ENCODE peak calls at places on chromosome 14, in eight cellular contexts. One of them, this sample, is unnamed.
A peak's percentile ranks its signal among the peaks of the same experiment; 100 is the strongest.

GRCh38 chr14:54147285-54147684 is 190.7 kb upstream of the BMP4 start:
- DNase-seq in Peyer's patch: no peak
- DNase-seq in neural progenitor cell: no peak
- DNase-seq in fibroblast of mammary gland: peak; percentile 4
- DNase-seq in fibroblast of lung: no peak
- DNase-seq in CD8-positive, alpha-beta T cell: no peak
- DNase-seq in AG10803: no peak
- DNase-seq in coronary artery: no peak
- DNase-seq in this sample: peak; percentile 48

GRCh38 chr14:62462996-62463395 is 582.3 kb downstream of the KCNH5 start:
- DNase-seq in Peyer's patch: no peak
- DNase-seq in neural progenitor cell: no peak
- DNase-seq in fibroblast of mammary gland: peak; percentile 7
- DNase-seq in fibroblast of lung: peak; percentile 71
- DNase-seq in CD8-positive, alpha-beta T cell: no peak
- DNase-seq in AG10803: no peak
- DNase-seq in coronary artery: no peak
- DNase-seq in this sample: no peak

GRCh38 chr14:33568935-33569579 is 381.8 kb downstream of the EGLN3 start:
- DNase-seq in Peyer's patch: no peak
- DNase-seq in neural progenitor cell: no peak
- DNase-seq in fibroblast of mammary gland: no peak
- DNase-seq in fibroblast of lung: peak; percentile 20
- DNase-seq in CD8-positive, alpha-beta T cell: no peak
- DNase-seq in AG10803: no peak
- DNase-seq in coronary artery: no peak
- DNase-seq in this sample: peak; percentile 21

GRCh38 chr14:76977793-76978730 is 50.4 kb downstream of the IRF2BPL start:
- DNase-seq in Peyer's patch: no peak
- DNase-seq in neural progenitor cell: no peak
- DNase-seq in fibroblast of mammary gland: peak; percentile 92
- DNase-seq in fibroblast of lung: peak; percentile 38
- DNase-seq in CD8-positive, alpha-beta T cell: peak; percentile 69
- DNase-seq in AG10803: peak; percentile 71
- DNase-seq in coronary artery: no peak
- DNase-seq in this sample: peak; percentile 94

GRCh38 chr14:79100578-79100977 is 930.4 kb downstream of the NRXN3 start:
- DNase-seq in Peyer's patch: no peak
- DNase-seq in neural progenitor cell: no peak
- DNase-seq in fibroblast of mammary gland: no peak
- DNase-seq in fibroblast of lung: no peak
- DNase-seq in CD8-positive, alpha-beta T cell: no peak
- DNase-seq in AG10803: no peak
- DNase-seq in coronary artery: no peak
- DNase-seq in this sample: no peak

GRCh38 chr14:104093366-104094055 is 8.0 kb downstream of the ASPG start:
- DNase-seq in Peyer's patch: peak; percentile 66
- DNase-seq in neural progenitor cell: no peak
- DNase-seq in fibroblast of mammary gland: no peak
- DNase-seq in fibroblast of lung: no peak
- DNase-seq in CD8-positive, alpha-beta T cell: no peak
- DNase-seq in AG10803: no peak
- DNase-seq in coronary artery: no peak
- DNase-seq in this sample: no peak

GRCh38 chr14:98244162-98244948 is 1027.6 kb downstream of the BCL11B start:
- DNase-seq in Peyer's patch: no peak
- DNase-seq in neural progenitor cell: no peak
- DNase-seq in fibroblast of mammary gland: no peak
- DNase-seq in fibroblast of lung: no peak
- DNase-seq in CD8-positive, alpha-beta T cell: no peak
- DNase-seq in AG10803: no peak
- DNase-seq in coronary artery: no peak
- DNase-seq in this sample: no peak

GRCh38 chr14:35855886-35856481 is 29.8 kb downstream of the BRMS1L start:
- DNase-seq in Peyer's patch: no peak
- DNase-seq in neural progenitor cell: no peak
- DNase-seq in fibroblast of mammary gland: no peak
- DNase-seq in fibroblast of lung: no peak
- DNase-seq in CD8-positive, alpha-beta T cell: no peak
- DNase-seq in AG10803: no peak
- DNase-seq in coronary artery: no peak
- DNase-seq in this sample: no peak

GRCh38 chr14:100534528-100535286 is 52.5 kb downstream of the BEGAIN start:
- DNase-seq in Peyer's patch: peak; percentile 34
- DNase-seq in neural progenitor cell: peak; percentile 48
- DNase-seq in fibroblast of mammary gland: no peak
- DNase-seq in fibroblast of lung: no peak
- DNase-seq in CD8-positive, alpha-beta T cell: no peak
- DNase-seq in AG10803: no peak
- DNase-seq in coronary artery: no peak
- DNase-seq in this sample: no peak

GRCh38 chr14:101707285-101707842 is 54.1 kb upstream of the PPP2R5C start:
- DNase-seq in Peyer's patch: no peak
- DNase-seq in neural progenitor cell: peak; percentile 86
- DNase-seq in fibroblast of mammary gland: peak; percentile 83
- DNase-seq in fibroblast of lung: peak; percentile 90
- DNase-seq in CD8-positive, alpha-beta T cell: no peak
- DNase-seq in AG10803: peak; percentile 87
- DNase-seq in coronary artery: no peak
- DNase-seq in this sample: peak; percentile 86

GRCh38 chr14:94548999-94549985 is 11.9 kb upstream of the SERPINA4 start:
- DNase-seq in Peyer's patch: peak; percentile 68
- DNase-seq in neural progenitor cell: peak; percentile 83
- DNase-seq in fibroblast of mammary gland: peak; percentile 49
- DNase-seq in fibroblast of lung: peak; percentile 49
- DNase-seq in CD8-positive, alpha-beta T cell: peak; percentile 7
- DNase-seq in AG10803: peak; percentile 35
- DNase-seq in coronary artery: no peak
- DNase-seq in this sample: peak; percentile 30

GRCh38 chr14:71521238-71521637 is 411.0 kb upstream of the RGS6 start:
- DNase-seq in Peyer's patch: no peak
- DNase-seq in neural progenitor cell: no peak
- DNase-seq in fibroblast of mammary gland: no peak
- DNase-seq in fibroblast of lung: no peak
- DNase-seq in CD8-positive, alpha-beta T cell: no peak
- DNase-seq in AG10803: no peak
- DNase-seq in coronary artery: no peak
- DNase-seq in this sample: no peak

GRCh38 chr14:98278805-98279204 is 993.2 kb downstream of the BCL11B start:
- DNase-seq in Peyer's patch: no peak
- DNase-seq in neural progenitor cell: no peak
- DNase-seq in fibroblast of mammary gland: no peak
- DNase-seq in fibroblast of lung: no peak
- DNase-seq in CD8-positive, alpha-beta T cell: no peak
- DNase-seq in AG10803: no peak
- DNase-seq in coronary artery: no peak
- DNase-seq in this sample: no peak

GRCh38 chr14:39395555-39396254 is 36.5 kb downstream of the FBXO33 start:
- DNase-seq in Peyer's patch: no peak
- DNase-seq in neural progenitor cell: no peak
- DNase-seq in fibroblast of mammary gland: peak; percentile 36
- DNase-seq in fibroblast of lung: no peak
- DNase-seq in CD8-positive, alpha-beta T cell: no peak
- DNase-seq in AG10803: no peak
- DNase-seq in coronary artery: no peak
- DNase-seq in this sample: no peak

GRCh38 chr14:68104518-68104917 is 284.9 kb downstream of the RAD51B start:
- DNase-seq in Peyer's patch: no peak
- DNase-seq in neural progenitor cell: no peak
- DNase-seq in fibroblast of mammary gland: peak; percentile 73
- DNase-seq in fibroblast of lung: peak; percentile 69
- DNase-seq in CD8-positive, alpha-beta T cell: no peak
- DNase-seq in AG10803: peak; percentile 75
- DNase-seq in coronary artery: no peak
- DNase-seq in this sample: peak; percentile 95

GRCh38 chr14:71730471-71730870 is 201.8 kb upstream of the RGS6 start:
- DNase-seq in Peyer's patch: no peak
- DNase-seq in neural progenitor cell: no peak
- DNase-seq in fibroblast of mammary gland: no peak
- DNase-seq in fibroblast of lung: no peak
- DNase-seq in CD8-positive, alpha-beta T cell: no peak
- DNase-seq in AG10803: peak; percentile 80
- DNase-seq in coronary artery: no peak
- DNase-seq in this sample: no peak

GRCh38 chr14:32010561-32011188 is 66.4 kb upstream of the ARHGAP5 start:
- DNase-seq in Peyer's patch: no peak
- DNase-seq in neural progenitor cell: no peak
- DNase-seq in fibroblast of mammary gland: peak; percentile 87
- DNase-seq in fibroblast of lung: peak; percentile 44
- DNase-seq in CD8-positive, alpha-beta T cell: no peak
- DNase-seq in AG10803: peak; percentile 38
- DNase-seq in coronary artery: no peak
- DNase-seq in this sample: peak; percentile 85

GRCh38 chr14:101669629-101670028 is 91.9 kb upstream of the PPP2R5C start:
- DNase-seq in Peyer's patch: no peak
- DNase-seq in neural progenitor cell: no peak
- DNase-seq in fibroblast of mammary gland: no peak
- DNase-seq in fibroblast of lung: no peak
- DNase-seq in CD8-positive, alpha-beta T cell: no peak
- DNase-seq in AG10803: no peak
- DNase-seq in coronary artery: no peak
- DNase-seq in this sample: no peak

GRCh38 chr14:55705651-55706340 is 125.8 kb downstream of the KTN1 start:
- DNase-seq in Peyer's patch: no peak
- DNase-seq in neural progenitor cell: no peak
- DNase-seq in fibroblast of mammary gland: no peak
- DNase-seq in fibroblast of lung: no peak
- DNase-seq in CD8-positive, alpha-beta T cell: no peak
- DNase-seq in AG10803: no peak
- DNase-seq in coronary artery: no peak
- DNase-seq in this sample: no peak

DNA sequence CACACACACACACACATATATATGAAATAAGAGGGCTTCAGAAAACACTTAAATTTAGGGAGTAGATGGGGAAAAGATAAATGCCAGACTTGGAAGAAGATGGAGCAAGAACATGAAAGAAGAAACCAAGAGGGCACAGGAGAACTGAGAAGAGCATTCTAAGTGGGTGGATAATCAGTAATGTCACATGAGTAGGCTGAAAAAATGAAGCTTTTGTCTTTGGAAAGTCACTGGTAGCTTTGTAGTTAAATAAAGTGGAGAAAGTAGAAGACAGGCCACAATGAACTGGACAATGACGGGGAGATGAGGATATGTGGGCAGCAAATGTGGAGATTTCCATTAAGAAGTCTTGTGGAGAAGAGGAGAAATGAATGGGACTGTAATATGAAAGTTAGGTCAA is 2.2 kb upstream of the ZC2HC1C start:
- DNase-seq in Peyer's patch: no peak
- DNase-seq in neural progenitor cell: no peak
- DNase-seq in fibroblast of mammary gland: no peak
- DNase-seq in fibroblast of lung: no peak
- DNase-seq in CD8-positive, alpha-beta T cell: no peak
- DNase-seq in AG10803: no peak
- DNase-seq in coronary artery: no peak
- DNase-seq in this sample: no peak
- H3K4me3 ChIP-seq in Peyer's patch: no peak overlapping the region
- H3K4me3 ChIP-seq in neural progenitor cell: no peak overlapping the region
- H3K4me3 ChIP-seq in fibroblast of mammary gland: no peak overlapping the region
- H3K4me3 ChIP-seq in fibroblast of lung: no peak overlapping the region
- H3K4me3 ChIP-seq in CD8-positive, alpha-beta T cell: no peak overlapping the region
- H3K4me3 ChIP-seq in AG10803: no peak overlapping the region
- H3K4me3 ChIP-seq in coronary artery: no peak overlapping the region
- H3K4me3 ChIP-seq in this sample: no peak overlapping the region

DNA sequence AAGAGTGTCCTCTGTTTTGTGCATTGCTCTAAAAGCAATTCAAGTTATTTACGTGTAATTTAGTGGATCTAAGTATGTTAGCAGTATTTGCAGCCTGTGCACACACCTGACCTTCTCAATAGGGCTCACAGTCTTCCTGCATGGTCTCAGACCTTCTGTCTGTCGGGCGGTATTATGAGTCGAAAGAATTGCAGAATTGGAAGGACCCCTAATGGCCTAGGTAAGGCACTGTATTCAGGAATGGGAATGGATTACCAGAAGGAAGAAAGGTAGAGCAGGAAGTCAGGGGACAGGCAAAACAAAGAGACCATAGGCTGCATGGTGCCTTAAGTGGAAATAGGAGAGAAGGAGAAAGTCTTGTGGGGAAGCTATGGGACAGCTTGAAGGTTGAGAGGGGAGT is 341.6 kb downstream of the VRK1 start:
- DNase-seq in Peyer's patch: no peak
- DNase-seq in neural progenitor cell: peak; percentile 47
- DNase-seq in fibroblast of mammary gland: no peak
- DNase-seq in fibroblast of lung: no peak
- DNase-seq in CD8-positive, alpha-beta T cell: no peak
- DNase-seq in AG10803: no peak
- DNase-seq in coronary artery: no peak
- DNase-seq in this sample: no peak
- TF ChIP-seq CTCF in Peyer's patch: no peak
- TF ChIP-seq CTCF in neural progenitor cell: peak; percentile 53
- TF ChIP-seq CTCF in fibroblast of mammary gland: no peak
- TF ChIP-seq CTCF in fibroblast of lung: no peak
- TF ChIP-seq CTCF in CD8-positive, alpha-beta T cell: no peak
- TF ChIP-seq CTCF in AG10803: no peak
- TF ChIP-seq CTCF in coronary artery: no peak
- TF ChIP-seq CTCF in this sample: no peak

GRCh38 chr14:21020977-21021545 is 3.8 kb downstream of the NDRG2 start:
- DNase-seq in Peyer's patch: no peak
- DNase-seq in neural progenitor cell: no peak
- DNase-seq in fibroblast of mammary gland: no peak
- DNase-seq in fibroblast of lung: no peak
- DNase-seq in CD8-positive, alpha-beta T cell: no peak
- DNase-seq in AG10803: no peak
- DNase-seq in coronary artery: peak; percentile 38
- DNase-seq in this sample: no peak

GRCh38 chr14:21023817-21024667 is 819 bp downstream of the NDRG2 start:
- DNase-seq in Peyer's patch: no peak
- DNase-seq in neural progenitor cell: no peak
- DNase-seq in fibroblast of mammary gland: no peak
- DNase-seq in fibroblast of lung: no peak
- DNase-seq in CD8-positive, alpha-beta T cell: no peak
- DNase-seq in AG10803: no peak
- DNase-seq in coronary artery: peak; percentile 71
- DNase-seq in this sample: no peak

GRCh38 chr14:21022686-21023085 is 2.2 kb downstream of the NDRG2 start:
- DNase-seq in Peyer's patch: no peak
- DNase-seq in neural progenitor cell: no peak
- DNase-seq in fibroblast of mammary gland: no peak
- DNase-seq in fibroblast of lung: no peak
- DNase-seq in CD8-positive, alpha-beta T cell: no peak
- DNase-seq in AG10803: no peak
- DNase-seq in coronary artery: peak; percentile 45
- DNase-seq in this sample: no peak

GRCh38 chr14:21024668-21025373 is at the start of gene NDRG2:
- DNase-seq in Peyer's patch: peak; percentile 90
- DNase-seq in neural progenitor cell: peak; percentile 89
- DNase-seq in fibroblast of mammary gland: no peak
- DNase-seq in fibroblast of lung: no peak
- DNase-seq in CD8-positive, alpha-beta T cell: peak; percentile 60
- DNase-seq in AG10803: no peak
- DNase-seq in coronary artery: peak; percentile 84
- DNase-seq in this sample: peak; percentile 27

GRCh38 chr14:21023174-21023573 is 1.7 kb downstream of the NDRG2 start:
- DNase-seq in Peyer's patch: no peak
- DNase-seq in neural progenitor cell: no peak
- DNase-seq in fibroblast of mammary gland: no peak
- DNase-seq in fibroblast of lung: no peak
- DNase-seq in CD8-positive, alpha-beta T cell: no peak
- DNase-seq in AG10803: no peak
- DNase-seq in coronary artery: peak; percentile 56
- DNase-seq in this sample: no peak
- H3K4me3 ChIP-seq in Peyer's patch: no peak overlapping the region
- H3K4me3 ChIP-seq in neural progenitor cell: no peak overlapping the region
- H3K4me3 ChIP-seq in fibroblast of mammary gland: no peak overlapping the region
- H3K4me3 ChIP-seq in fibroblast of lung: no peak overlapping the region
- H3K4me3 ChIP-seq in CD8-positive, alpha-beta T cell: no peak overlapping the region
- H3K4me3 ChIP-seq in AG10803: no peak overlapping the region
- H3K4me3 ChIP-seq in coronary artery: peak overlapping the region; percentile 88
- H3K4me3 ChIP-seq in this sample: no peak overlapping the region

GRCh38 chr14:85412756-85413155 is 117.2 kb upstream of the FLRT2 start:
- DNase-seq in Peyer's patch: no peak
- DNase-seq in neural progenitor cell: no peak
- DNase-seq in fibroblast of mammary gland: no peak
- DNase-seq in fibroblast of lung: no peak
- DNase-seq in CD8-positive, alpha-beta T cell: no peak
- DNase-seq in AG10803: no peak
- DNase-seq in coronary artery: no peak
- DNase-seq in this sample: no peak
- TF ChIP-seq CTCF in Peyer's patch: no peak
- TF ChIP-seq CTCF in neural progenitor cell: no peak
- TF ChIP-seq CTCF in fibroblast of mammary gland: no peak
- TF ChIP-seq CTCF in fibroblast of lung: no peak
- TF ChIP-seq CTCF in CD8-positive, alpha-beta T cell: no peak
- TF ChIP-seq CTCF in AG10803: no peak
- TF ChIP-seq CTCF in coronary artery: no peak
- TF ChIP-seq CTCF in this sample: no peak

This sample was measured in fibroblast of villous mesenchyme.